ENCODE peak calls at places on chromosomes 13 and 19, in four cellular contexts. I is psoas muscle, A is astrocyte, L is heart right ventricle. Z is an unnamed sample.

GRCh38 chr13:47251771-47252170 is 354.9 kb upstream of the HTR2A start:
- DNase-seq in A (peak), L (no peak), I (no peak), Z (no peak)

GRCh38 chr13:28476919-28477708 is 17.8 kb downstream of the FLT1 start:
- DNase-seq in L (no peak), I (no peak), A (no peak), Z (no peak)

GRCh38 chr13:87999141-87999765 is 328.1 kb downstream of the SLITRK5 start:
- DNase-seq in A (peak), L (no peak), I (no peak), Z (no peak)

GRCh38 chr19:45446295-45446694 is 21.5 kb upstream of the FOSB start:
- DNase-seq in I (no peak), L (no peak), A (no peak), Z (no peak)

GRCh38 chr19:7381073-7381390 is 32.3 kb downstream of the ARHGEF18 start:
- DNase-seq in A (no peak), L (no peak), I (no peak), Z (no peak)

GRCh38 chr13:99339736-99340392 is 32.7 kb upstream of the GPR183 start:
- DNase-seq in A (peak), I (no peak), L (no peak), Z (no peak)

GRCh38 chr13:70407486-70407885 is 299.2 kb upstream of the KLHL1 start:
- DNase-seq in I (no peak), A (no peak), L (no peak), Z (no peak)

GRCh38 chr13:106318941-106319411 is 216.5 kb downstream of the EFNB2 start:
- DNase-seq in L (no peak), A (peak), I (no peak), Z (no peak)

GRCh38 chr13:20716951-20717350 is 13.5 kb downstream of the IL17D start:
- DNase-seq in L (no peak), I (peak), A (no peak), Z (peak)

GRCh38 chr13:62278271-62278670 is 862.6 kb upstream of the PCDH20 start:
- DNase-seq in I (no peak), A (no peak), L (no peak), Z (no peak)
- TF ChIP-seq CTCF in I (no peak), A (no peak), L (no peak), Z (no peak)

DNA sequence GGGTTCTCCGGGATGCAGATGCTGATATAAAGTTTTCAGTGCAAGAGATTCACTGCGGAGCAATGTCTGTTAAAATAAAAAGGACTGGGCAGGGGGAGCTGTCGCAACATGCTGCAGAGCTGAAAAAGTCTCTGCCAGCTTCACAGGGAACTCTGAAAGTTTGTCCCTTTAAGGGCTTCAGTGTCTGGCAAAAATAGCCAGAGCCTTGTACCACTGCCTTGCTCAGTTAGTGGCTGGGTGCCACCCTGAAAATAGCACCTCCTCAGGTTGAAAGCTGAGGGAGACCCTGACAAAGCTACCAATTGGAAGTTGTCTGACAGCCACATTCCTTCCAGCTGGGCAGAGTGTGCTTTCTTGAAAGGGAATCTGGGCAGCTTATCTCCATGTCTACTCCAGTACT is 3.0 kb upstream of the NDFIP2 start:
- DNase-seq in L (peak), A (no peak), I (peak), Z (no peak)
- TF ChIP-seq CTCF in L (no peak), A (no peak), I (no peak), Z (no peak)

GRCh38 chr13:98144501-98145350 is 1.8 kb downstream of the FARP1 start:
- DNase-seq in L (no peak), I (no peak), A (peak), Z (no peak)
- TF ChIP-seq CTCF in L (no peak), I (no peak), A (peak), Z (no peak)

DNA sequence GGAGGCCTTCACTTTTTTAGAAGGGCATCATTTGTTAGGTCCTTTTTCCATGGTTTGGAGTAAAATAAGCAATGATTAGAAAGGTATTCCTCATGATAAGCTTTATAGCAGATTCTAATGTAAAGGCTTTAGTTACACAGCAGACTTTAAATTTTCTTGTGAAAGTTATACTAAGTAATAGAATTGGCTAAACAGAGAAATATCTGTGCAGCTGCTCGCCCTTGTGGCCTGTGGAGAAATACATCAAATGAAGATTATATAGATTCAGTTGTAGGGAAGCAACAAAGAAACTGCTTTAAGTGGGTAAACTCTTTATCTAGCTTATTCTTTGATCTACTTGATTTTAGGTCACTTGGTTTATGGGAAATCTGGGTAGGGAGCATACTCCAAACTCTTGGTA is 1269.7 kb upstream of the SPRY2 start:
- DNase-seq in A (no peak), I (no peak), L (no peak), Z (no peak)
- TF ChIP-seq CTCF in A (no peak), I (no peak), L (no peak), Z (peak)

DNA sequence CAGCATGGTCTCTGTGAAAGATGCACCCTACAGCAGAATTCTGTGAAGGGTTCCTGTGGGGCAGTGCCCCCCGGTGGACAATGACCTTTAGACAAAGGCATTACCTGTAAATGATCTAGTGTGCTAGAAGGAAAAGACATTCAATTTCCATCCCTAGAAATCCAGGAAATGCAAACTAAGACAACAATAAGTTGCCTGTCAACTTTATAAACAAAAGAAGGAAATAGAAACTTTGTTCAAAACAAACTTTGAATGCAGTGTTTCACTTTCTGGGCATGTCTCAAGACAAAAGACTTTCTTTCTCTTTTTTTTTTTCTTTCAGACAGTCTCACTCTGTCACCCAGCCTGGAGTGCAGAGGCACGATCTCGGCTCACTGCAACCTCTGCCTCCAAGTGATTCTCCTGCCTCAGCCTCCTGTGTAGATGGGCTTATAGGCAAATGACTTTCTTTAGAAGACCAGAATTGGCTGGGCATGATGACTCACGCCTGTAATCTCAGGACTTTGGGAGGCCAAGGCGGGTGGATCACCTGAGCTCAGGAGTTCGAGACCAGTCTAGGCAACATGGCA is 15.5 kb downstream of the TEX101 start:
- DNase-seq in I (no peak), A (no peak), L (no peak), Z (no peak)
- TF ChIP-seq CTCF in I (no peak), A (no peak), L (no peak), Z (no peak)

GRCh38 chr13:31970237-31970930 is 61.2 kb upstream of the FRY start:
- DNase-seq in L (no peak), A (peak), I (no peak), Z (no peak)

GRCh38 chr13:31968473-31968872 is 63.1 kb upstream of the FRY start:
- DNase-seq in A (no peak), I (no peak), L (peak), Z (no peak)

GRCh38 chr13:31965361-31966066 is 66.1 kb upstream of the FRY start:
- DNase-seq in L (no peak), A (peak), I (no peak), Z (no peak)

GRCh38 chr13:31964168-31964567 is 67.4 kb upstream of the FRY start:
- DNase-seq in A (no peak), I (no peak), L (no peak), Z (no peak)

DNA sequence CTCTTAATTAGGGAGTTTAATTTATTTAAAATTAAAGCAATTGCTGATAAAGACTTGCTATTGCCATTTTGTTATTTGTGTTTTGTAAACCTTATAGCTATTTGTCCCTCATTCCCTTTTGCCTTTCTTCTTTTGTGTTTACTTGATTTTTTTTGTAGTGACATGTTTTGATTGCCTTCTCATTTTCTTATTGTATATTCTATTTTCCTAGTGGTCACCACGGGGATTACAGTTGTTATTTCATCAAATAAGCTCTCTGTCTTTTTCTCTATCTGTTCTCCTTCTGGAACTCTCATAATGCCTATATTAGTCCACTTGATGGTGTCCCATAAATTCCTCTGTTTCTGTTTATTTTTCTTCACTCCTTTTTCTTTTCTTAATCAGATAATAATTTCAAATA is 64.4 kb upstream of the FRY start:
- DNase-seq in I (no peak), L (no peak), A (no peak), Z (no peak)
- TF ChIP-seq CTCF in I (no peak), L (no peak), A (no peak), Z (no peak)

GRCh38 chr19:3471954-3472655 is 8.2 kb downstream of the SMIM24 start:
- DNase-seq in L (peak), A (no peak), I (peak), Z (no peak)
- TF ChIP-seq CTCF in L (peak), A (peak), I (peak), Z (peak)

Z was measured in D721Med.